ENCODE peak calls at places on chromosomes 4 and X, in four cellular contexts. One of them, this sample, is unnamed.

GRCh38 chr4:75844151-75844662 is 58.0 kb downstream of the PPEF2 start:
- DNase-seq in NCI-H1092 treated with DMSO at 0.1 percent for 48 hours: no peak
- DNase-seq in effector memory CD8-positive, alpha-beta T cell: no peak
- DNase-seq in lower lobe of right lung: no peak
- DNase-seq in this sample: no peak

GRCh38 chr4:43837171-43837570 is 611.4 kb downstream of the KCTD8 start:
- DNase-seq in NCI-H1092 treated with DMSO at 0.1 percent for 48 hours: no peak
- DNase-seq in lower lobe of right lung: no peak
- DNase-seq in effector memory CD8-positive, alpha-beta T cell: no peak
- DNase-seq in this sample: no peak

GRCh38 chr4:8210631-8211030 is 11.5 kb downstream of the SH3TC1 start:
- DNase-seq in effector memory CD8-positive, alpha-beta T cell: no peak
- DNase-seq in NCI-H1092 treated with DMSO at 0.1 percent for 48 hours: no peak
- DNase-seq in lower lobe of right lung: no peak
- DNase-seq in this sample: no peak

GRCh38 chrX:129823523-129823922 is 20.2 kb downstream of the ZDHHC9 start:
- DNase-seq in NCI-H1092 treated with DMSO at 0.1 percent for 48 hours: no peak
- DNase-seq in effector memory CD8-positive, alpha-beta T cell: no peak
- DNase-seq in lower lobe of right lung: peak
- DNase-seq in this sample: no peak

GRCh38 chr4:183507928-183508327 is 3.1 kb downstream of the ING2 start:
- DNase-seq in NCI-H1092 treated with DMSO at 0.1 percent for 48 hours: no peak
- DNase-seq in effector memory CD8-positive, alpha-beta T cell: no peak
- DNase-seq in lower lobe of right lung: no peak
- DNase-seq in this sample: no peak

GRCh38 chrX:37454537-37455285 is 105.5 kb downstream of the PRRG1 start:
- DNase-seq in NCI-H1092 treated with DMSO at 0.1 percent for 48 hours: no peak
- DNase-seq in lower lobe of right lung: no peak
- DNase-seq in effector memory CD8-positive, alpha-beta T cell: no peak
- DNase-seq in this sample: no peak

GRCh38 chr4:118033148-118034060 is 882 bp upstream of the NDST3 start:
- DNase-seq in lower lobe of right lung: peak
- DNase-seq in effector memory CD8-positive, alpha-beta T cell: no peak
- DNase-seq in NCI-H1092 treated with DMSO at 0.1 percent for 48 hours: peak
- DNase-seq in this sample: peak

GRCh38 chr4:140255919-140256318 is 101.9 kb upstream of the MAML3 start:
- DNase-seq in effector memory CD8-positive, alpha-beta T cell: no peak
- DNase-seq in NCI-H1092 treated with DMSO at 0.1 percent for 48 hours: no peak
- DNase-seq in lower lobe of right lung: no peak
- DNase-seq in this sample: no peak

GRCh38 chr4:148215202-148215601 is 227.0 kb downstream of the NR3C2 start:
- DNase-seq in effector memory CD8-positive, alpha-beta T cell: no peak
- DNase-seq in lower lobe of right lung: no peak
- DNase-seq in NCI-H1092 treated with DMSO at 0.1 percent for 48 hours: no peak
- DNase-seq in this sample: no peak

GRCh38 chrX:65644621-65645287 is 22.7 kb upstream of the MSN start:
- DNase-seq in lower lobe of right lung: peak
- DNase-seq in NCI-H1092 treated with DMSO at 0.1 percent for 48 hours: no peak
- DNase-seq in effector memory CD8-positive, alpha-beta T cell: no peak
- DNase-seq in this sample: no peak

GRCh38 chrX:127877358-127877757 is 174.8 kb downstream of the ACTRT1 start:
- DNase-seq in lower lobe of right lung: no peak
- DNase-seq in effector memory CD8-positive, alpha-beta T cell: no peak
- DNase-seq in NCI-H1092 treated with DMSO at 0.1 percent for 48 hours: no peak
- DNase-seq in this sample: no peak

GRCh38 chr4:74375824-74376426 is 11.0 kb downstream of the EREG start:
- DNase-seq in effector memory CD8-positive, alpha-beta T cell: no peak
- DNase-seq in NCI-H1092 treated with DMSO at 0.1 percent for 48 hours: no peak
- DNase-seq in lower lobe of right lung: no peak
- DNase-seq in this sample: no peak

GRCh38 chr4:112181358-112182000 is 36.2 kb downstream of the FAM241A start:
- DNase-seq in effector memory CD8-positive, alpha-beta T cell: no peak
- DNase-seq in lower lobe of right lung: no peak
- DNase-seq in NCI-H1092 treated with DMSO at 0.1 percent for 48 hours: no peak
- DNase-seq in this sample: no peak

GRCh38 chrX:123878177-123878576 is 18.3 kb downstream of the XIAP start:
- DNase-seq in NCI-H1092 treated with DMSO at 0.1 percent for 48 hours: no peak
- DNase-seq in effector memory CD8-positive, alpha-beta T cell: no peak
- DNase-seq in lower lobe of right lung: no peak
- DNase-seq in this sample: no peak

GRCh38 chrX:41887691-41888090 is 35.7 kb downstream of the CASK start:
- DNase-seq in effector memory CD8-positive, alpha-beta T cell: no peak
- DNase-seq in lower lobe of right lung: no peak
- DNase-seq in NCI-H1092 treated with DMSO at 0.1 percent for 48 hours: no peak
- DNase-seq in this sample: no peak

GRCh38 chrX:10352536-10352935 is 195.8 kb downstream of the CLCN4 start:
- DNase-seq in NCI-H1092 treated with DMSO at 0.1 percent for 48 hours: no peak
- DNase-seq in lower lobe of right lung: no peak
- DNase-seq in effector memory CD8-positive, alpha-beta T cell: no peak
- DNase-seq in this sample: no peak

GRCh38 chr4:119841361-119841760 is 212.8 kb upstream of the PDE5A start:
- DNase-seq in effector memory CD8-positive, alpha-beta T cell: no peak
- DNase-seq in lower lobe of right lung: no peak
- DNase-seq in NCI-H1092 treated with DMSO at 0.1 percent for 48 hours: no peak
- DNase-seq in this sample: no peak

GRCh38 chr4:184959786-184960185 is 58.5 kb upstream of the HELT start:
- DNase-seq in NCI-H1092 treated with DMSO at 0.1 percent for 48 hours: no peak
- DNase-seq in effector memory CD8-positive, alpha-beta T cell: no peak
- DNase-seq in lower lobe of right lung: no peak
- DNase-seq in this sample: no peak

GRCh38 chrX:64394874-64395567 is at the start of gene MTMR8:
- DNase-seq in lower lobe of right lung: peak
- DNase-seq in effector memory CD8-positive, alpha-beta T cell: peak
- DNase-seq in NCI-H1092 treated with DMSO at 0.1 percent for 48 hours: peak
- DNase-seq in this sample: peak

GRCh38 chr4:53994382-53994781 is 70.0 kb downstream of the CHIC2 start:
- DNase-seq in effector memory CD8-positive, alpha-beta T cell: no peak
- DNase-seq in NCI-H1092 treated with DMSO at 0.1 percent for 48 hours: no peak
- DNase-seq in lower lobe of right lung: no peak
- DNase-seq in this sample: no peak

GRCh38 chr4:47490550-47490949 is 5.5 kb downstream of the ATP10D start:
- DNase-seq in lower lobe of right lung: no peak
- DNase-seq in effector memory CD8-positive, alpha-beta T cell: no peak
- DNase-seq in NCI-H1092 treated with DMSO at 0.1 percent for 48 hours: no peak
- DNase-seq in this sample: no peak

GRCh38 chr4:81470456-81471327 is 1.0 kb downstream of the RASGEF1B start:
- DNase-seq in effector memory CD8-positive, alpha-beta T cell: peak
- DNase-seq in lower lobe of right lung: peak
- DNase-seq in NCI-H1092 treated with DMSO at 0.1 percent for 48 hours: peak
- DNase-seq in this sample: peak

GRCh38 chr4:7383251-7383650 is 51.5 kb downstream of the PSAPL1 start:
- DNase-seq in lower lobe of right lung: no peak
- DNase-seq in effector memory CD8-positive, alpha-beta T cell: no peak
- DNase-seq in NCI-H1092 treated with DMSO at 0.1 percent for 48 hours: no peak
- DNase-seq in this sample: no peak

GRCh38 chr4:184306470-184306869 is 88.8 kb upstream of the ENPP6 start:
- DNase-seq in effector memory CD8-positive, alpha-beta T cell: no peak
- DNase-seq in NCI-H1092 treated with DMSO at 0.1 percent for 48 hours: no peak
- DNase-seq in lower lobe of right lung: no peak
- DNase-seq in this sample: no peak

GRCh38 chr4:148061139-148061476 is 329.2 kb downstream of the ARHGAP10 start:
- DNase-seq in lower lobe of right lung: no peak
- DNase-seq in effector memory CD8-positive, alpha-beta T cell: no peak
- DNase-seq in NCI-H1092 treated with DMSO at 0.1 percent for 48 hours: no peak
- DNase-seq in this sample: no peak

GRCh38 chr4:142663828-142664227 is 182.3 kb downstream of the INPP4B start:
- DNase-seq in NCI-H1092 treated with DMSO at 0.1 percent for 48 hours: no peak
- DNase-seq in effector memory CD8-positive, alpha-beta T cell: no peak
- DNase-seq in lower lobe of right lung: no peak
- DNase-seq in this sample: no peak

GRCh38 chr4:25019501-25019900 is 11.2 kb downstream of the LGI2 start:
- DNase-seq in effector memory CD8-positive, alpha-beta T cell: no peak
- DNase-seq in lower lobe of right lung: no peak
- DNase-seq in NCI-H1092 treated with DMSO at 0.1 percent for 48 hours: no peak
- DNase-seq in this sample: no peak

GRCh38 chr4:653831-654525 is 20.1 kb downstream of the ATP5ME start:
- DNase-seq in lower lobe of right lung: peak
- DNase-seq in NCI-H1092 treated with DMSO at 0.1 percent for 48 hours: no peak
- DNase-seq in effector memory CD8-positive, alpha-beta T cell: no peak
- DNase-seq in this sample: no peak

GRCh38 chr4:153418114-153418513 is 48.0 kb upstream of the TMEM131L start:
- DNase-seq in effector memory CD8-positive, alpha-beta T cell: no peak
- DNase-seq in lower lobe of right lung: no peak
- DNase-seq in NCI-H1092 treated with DMSO at 0.1 percent for 48 hours: no peak
- DNase-seq in this sample: no peak